ENCODE peak calls at places on chromosomes 2 and 18, in nine cellular contexts. T is pancreas; C is CD8-positive, alpha-beta T cell; F is IMR-90; N is uterus; M is adrenal gland; X is body of pancreas; V is colonic mucosa; R is kidney. S is an unnamed sample.
A peak's percentile ranks its signal among the peaks of the same experiment; 100 is the strongest.

GRCh38 chr2:69581774-69582581 is 61.6 kb downstream of the AAK1 start:
- DNase-seq in T (no peak), C (no peak), F (peak; percentile 58), N (no peak), M (peak; percentile 76), X (peak; percentile 56), V (no peak), R (no peak), S (no peak)

GRCh38 chr18:3867252-3867651 is 417.3 kb downstream of the TGIF1 start:
- DNase-seq in T (no peak), C (no peak), F (no peak), N (no peak), M (no peak), X (no peak), V (no peak), R (no peak), S (no peak)

GRCh38 chr2:235642446-235643107 is 148.7 kb downstream of the AGAP1 start:
- DNase-seq in T (no peak), C (no peak), F (peak; percentile 82), N (no peak), M (peak; percentile 29), X (no peak), V (no peak), R (no peak), S (no peak)

GRCh38 chr2:213122730-213123129 is 28.7 kb downstream of the IKZF2 start:
- DNase-seq in T (no peak), C (no peak), F (no peak), N (no peak), M (no peak), X (no peak), V (peak; percentile 50), R (no peak), S (no peak)

GRCh38 chr2:228023619-228024018 is 152.2 kb downstream of the DAW1 start:
- DNase-seq in T (no peak), C (no peak), F (no peak), N (no peak), M (no peak), X (no peak), V (no peak), R (no peak), S (no peak)

GRCh38 chr2:128053331-128053730 is 25.5 kb upstream of the SAP130 start:
- DNase-seq in T (no peak), C (no peak), F (no peak), N (no peak), M (no peak), X (no peak), V (no peak), R (no peak), S (no peak)

GRCh38 chr2:206558492-206558891 is 83.8 kb upstream of the FAM237A start:
- DNase-seq in T (no peak), C (no peak), F (peak; percentile 20), N (no peak), M (no peak), X (no peak), V (no peak), R (no peak), S (no peak)

GRCh38 chr18:13137939-13138821 is 80.4 kb upstream of the LDLRAD4 start:
- DNase-seq in T (no peak), C (peak; percentile 53), F (peak; percentile 8), N (peak; percentile 78), M (peak; percentile 52), X (peak; percentile 41), V (peak; percentile 90), R (no peak), S (no peak)

GRCh38 chr18:59426855-59427254 is 67.8 kb upstream of the LMAN1 start:
- DNase-seq in T (no peak), C (no peak), F (no peak), N (no peak), M (no peak), X (no peak), V (no peak), R (no peak), S (no peak)

GRCh38 chr2:186950694-186951093 is 101.7 kb upstream of the ZSWIM2 start:
- DNase-seq in T (no peak), C (no peak), F (peak; percentile 14), N (no peak), M (no peak), X (no peak), V (no peak), R (no peak), S (no peak)

GRCh38 chr2:75523313-75524275 is 37.1 kb downstream of the EVA1A start:
- DNase-seq in T (no peak), C (no peak), F (peak; percentile 89), N (no peak), M (no peak), X (no peak), V (no peak), R (no peak), S (peak; percentile 41)

GRCh38 chr18:2459886-2460285 is 111.4 kb downstream of the METTL4 start:
- DNase-seq in T (no peak), C (no peak), F (peak; percentile 5), N (no peak), M (no peak), X (no peak), V (no peak), R (no peak), S (no peak)

GRCh38 chr2:47346669-47347068 is 56.3 kb upstream of the MSH2 start:
- DNase-seq in T (no peak), C (no peak), F (no peak), N (no peak), M (no peak), X (no peak), V (no peak), R (no peak), S (no peak)

GRCh38 chr2:112582314-112582746 is 2.1 kb upstream of the CHCHD5 start:
- DNase-seq in T (no peak), C (peak; percentile 8), F (peak; percentile 68), N (no peak), M (peak; percentile 28), X (no peak), V (peak; percentile 29), R (no peak), S (peak; percentile 21)

GRCh38 chr2:29047083-29047840 is 27.1 kb downstream of the PCARE start:
- DNase-seq in T (no peak), C (no peak), F (no peak), N (no peak), M (no peak), X (no peak), V (no peak), R (no peak), S (no peak)

GRCh38 chr2:214376631-214377624 is 33.9 kb upstream of the VWC2L start:
- DNase-seq in T (no peak), C (no peak), F (peak; percentile 20), N (no peak), M (no peak), X (no peak), V (no peak), R (no peak), S (no peak)

GRCh38 chr2:109558076-109558882 is 55.5 kb downstream of the SEPTIN10 start:
- DNase-seq in T (no peak), C (no peak), F (peak; percentile 83), N (peak; percentile 22), M (no peak), X (peak; percentile 53), V (peak; percentile 39), R (no peak), S (no peak)

GRCh38 chr18:77123313-77124231 is 9.0 kb downstream of the MBP start:
- DNase-seq in T (no peak), C (no peak), F (no peak), N (no peak), M (no peak), X (no peak), V (no peak), R (peak; percentile 61), S (no peak)

GRCh38 chr2:241940329-241940728 is 70.8 kb downstream of the RTP5 start:
- DNase-seq in T (no peak), C (no peak), F (no peak), N (no peak), M (no peak), X (no peak), V (no peak), R (no peak), S (no peak)
- TF ChIP-seq CTCF in T (peak; percentile 8), C (no peak), F (no peak), N (no peak), M (peak; percentile 6), X (no peak), V (no peak), R (no peak), S (peak; percentile 29)

DNA sequence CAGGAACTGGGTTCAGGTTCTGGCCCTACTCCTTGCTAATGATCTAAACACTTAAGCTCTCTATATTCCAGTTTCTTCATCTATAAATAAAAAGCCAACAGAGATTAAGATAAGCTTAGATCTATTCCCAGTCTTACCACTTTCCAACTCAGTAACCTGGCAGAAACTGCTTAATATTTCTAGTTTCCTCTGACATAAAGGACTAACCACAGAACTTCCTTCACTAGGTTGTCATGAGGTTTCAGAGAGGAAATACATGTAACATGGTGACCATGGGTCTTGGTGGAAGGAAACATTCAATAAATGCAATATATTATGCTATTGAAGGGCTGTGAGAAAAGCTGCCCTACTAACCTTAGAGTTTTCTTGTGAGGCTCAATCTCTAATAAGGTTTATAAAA is 114.4 kb upstream of the PDE1A start:
- DNase-seq in T (no peak), C (no peak), F (no peak), N (no peak), M (no peak), X (no peak), V (no peak), R (no peak), S (no peak)
- H3K27ac ChIP-seq in T (no peak overlapping the region), C (no peak overlapping the region), F (no peak overlapping the region), N (no peak overlapping the region), M (no peak overlapping the region), X (no peak overlapping the region), V (no peak overlapping the region), R (no peak overlapping the region), S (no peak overlapping the region)

GRCh38 chr2:121377676-121378075 is 92.7 kb upstream of the TFCP2L1 start:
- DNase-seq in T (no peak), C (no peak), F (no peak), N (no peak), M (no peak), X (no peak), V (no peak), R (no peak), S (no peak)

GRCh38 chr2:121372082-121372481 is 87.1 kb upstream of the TFCP2L1 start:
- DNase-seq in T (no peak), C (no peak), F (no peak), N (no peak), M (no peak), X (no peak), V (no peak), R (no peak), S (no peak)

GRCh38 chr2:121376851-121377250 is 91.8 kb upstream of the TFCP2L1 start:
- DNase-seq in T (no peak), C (no peak), F (peak; percentile 74), N (no peak), M (no peak), X (no peak), V (no peak), R (no peak), S (no peak)

GRCh38 chr2:121372756-121373353 is 87.9 kb upstream of the TFCP2L1 start:
- DNase-seq in T (no peak), C (no peak), F (no peak), N (no peak), M (no peak), X (no peak), V (no peak), R (no peak), S (no peak)

GRCh38 chr2:121375621-121376159 is 90.7 kb upstream of the TFCP2L1 start:
- DNase-seq in T (no peak), C (no peak), F (peak; percentile 69), N (no peak), M (no peak), X (no peak), V (no peak), R (no peak), S (no peak)
- H3K9me3 ChIP-seq in T (no peaks in the 10 kb centered on the region), C (no peaks in the 10 kb centered on the region), F (no peaks in the 10 kb centered on the region), N (no peaks in the 10 kb centered on the region), M (no peaks in the 10 kb centered on the region), X (no peaks in the 10 kb centered on the region), V (no peaks in the 10 kb centered on the region), R (no peaks in the 10 kb centered on the region), S (no peaks in the 10 kb centered on the region)

GRCh38 chr18:49335677-49336076 is 124.8 kb downstream of the DYM start:
- DNase-seq in T (no peak), C (no peak), F (no peak), N (no peak), M (no peak), X (no peak), V (no peak), R (no peak), S (no peak)
- TF ChIP-seq CTCF in T (no peak), C (no peak), F (no peak), N (no peak), M (no peak), X (no peak), V (no peak), R (no peak), S (no peak)